ENCODE peak calls at places on chromosomes 11 and 22, in four cellular contexts. B is GOT3, Q is H4, T is A549. J is an unnamed sample.
A peak's percentile ranks its signal among the peaks of the same experiment; 100 is the strongest.

GRCh38 chr22:24155597-24156145 is 25.6 kb upstream of the SUSD2 start:
- DNase-seq in B (no peak), Q (peak; percentile 56), T (peak; percentile 47), J (peak; percentile 7)

GRCh38 chr11:70758206-70758605 is 359.9 kb downstream of the CTTN start:
- DNase-seq in B (no peak), Q (no peak), T (no peak), J (no peak)

GRCh38 chr11:96391698-96392307 is 2.0 kb downstream of the JRKL start:
- DNase-seq in B (no peak), Q (no peak), T (no peak), J (no peak)

GRCh38 chr22:32707971-32708370 is 93.5 kb upstream of the TIMP3 start:
- DNase-seq in B (no peak), Q (no peak), T (no peak), J (no peak)

GRCh38 chr22:44032126-44032730 is 8.1 kb downstream of the PARVB start:
- DNase-seq in B (no peak), Q (no peak), T (no peak), J (no peak)

GRCh38 chr11:18853086-18853720 is 61.6 kb upstream of the PTPN5 start:
- DNase-seq in B (no peak), Q (peak; percentile 38), T (peak; percentile 10), J (no peak)

GRCh38 chr22:47180796-47181195 is 418.3 kb downstream of the TBC1D22A start:
- DNase-seq in B (no peak), Q (no peak), T (no peak), J (no peak)

GRCh38 chr11:121881806-121882205 is 234.2 kb downstream of the BLID start:
- DNase-seq in B (no peak), Q (peak; percentile 60), T (no peak), J (no peak)

GRCh38 chr11:48055292-48056132 is 75.2 kb downstream of the PTPRJ start:
- DNase-seq in B (no peak), Q (peak; percentile 82), T (no peak), J (no peak)

GRCh38 chr11:617248-617911 is 1.6 kb upstream of the IRF7 start:
- DNase-seq in B (no peak), Q (no peak), T (no peak), J (no peak)

GRCh38 chr11:116421529-116422185 is 351.1 kb downstream of the BUD13 start:
- DNase-seq in B (no peak), Q (no peak), T (no peak), J (no peak)

GRCh38 chr22:24134090-24134846 is 47.0 kb upstream of the SUSD2 start:
- DNase-seq in B (no peak), Q (no peak), T (no peak), J (no peak)

GRCh38 chr22:35971418-35972119 is 57.1 kb downstream of the RBFOX2 start:
- DNase-seq in B (no peak), Q (peak; percentile 75), T (no peak), J (no peak)

GRCh38 chr11:68581439-68581838 is 102.9 kb upstream of the GAL start:
- DNase-seq in B (no peak), Q (no peak), T (no peak), J (no peak)

GRCh38 chr11:45388472-45388871 is 102.3 kb upstream of the SYT13 start:
- DNase-seq in B (no peak), Q (no peak), T (no peak), J (no peak)

GRCh38 chr22:41449321-41449720 is 2.7 kb upstream of the TOB2 start:
- DNase-seq in B (no peak), Q (no peak), T (no peak), J (no peak)

GRCh38 chr11:62578541-62578940 is 4.8 kb upstream of the EEF1G start:
- DNase-seq in B (no peak), Q (no peak), T (no peak), J (no peak)

GRCh38 chr22:23696326-23696851 is 5.6 kb downstream of the RGL4 start:
- DNase-seq in B (no peak), Q (no peak), T (no peak), J (no peak)

GRCh38 chr22:31102441-31103081 is 4.8 kb downstream of the SELENOM start:
- DNase-seq in B (peak; percentile 80), Q (peak; percentile 90), T (no peak), J (no peak)

GRCh38 chr11:68312780-68313573 is 586 bp downstream of the LRP5 start:
- DNase-seq in B (no peak), Q (no peak), T (no peak), J (no peak)

GRCh38 chr11:126676536-126676935 is 321.1 kb downstream of the ST3GAL4 start:
- DNase-seq in B (no peak), Q (no peak), T (no peak), J (no peak)

GRCh38 chr11:134270250-134270714 is 5.9 kb upstream of the GLB1L3 start:
- DNase-seq in B (no peak), Q (peak; percentile 36), T (peak; percentile 31), J (no peak)